ENCODE peak calls at places on chromosomes 11 and 22, in eight cellular contexts. N is stimulated activated CD4-positive, alpha-beta T cell treated with anti-CD3 and anti-CD28 coated beads, Interleukin-1b, Interleukin-23, amount 100 ng/mL, for 1 hour; D is Caki2; B is erythroblast; Y is adipocyte; F is T follicular helper cell; R is stimulated activated naive CD8-positive, alpha-beta T cell treated with anti-CD3 and anti-CD28 coated beads, Interleukin-15, Interleukin-2, amounts not matched to agents 100 U/mL and 50 U/mL, for 24 hours; C is activated CD8-positive, alpha-beta T cell treated with anti-CD3 and anti-CD28 coated beads for 36 hours. U is an unnamed sample.

GRCh38 chr22:47423266-47423665 is 660.8 kb downstream of the TBC1D22A start:
- DNase-seq in N (no peak), D (no peak), B (no peak), Y (no peak), F (no peak), R (no peak), C (no peak), U (no peak)

GRCh38 chr11:93541884-93542752 is 1.1 kb downstream of the SMCO4 start:
- DNase-seq in N (no peak), D (peak), B (peak), Y (peak), F (peak), R (peak), C (peak), U (peak)

GRCh38 chr22:24146190-24146616 is 35.1 kb upstream of the SUSD2 start:
- DNase-seq in N (no peak), D (no peak), B (no peak), Y (peak), F (no peak), R (no peak), C (peak), U (no peak)

GRCh38 chr11:58675344-58676155 is 53.1 kb downstream of the CNTF start:
- DNase-seq in N (peak), D (peak), B (peak), Y (peak), F (peak), R (peak), C (peak), U (peak)

GRCh38 chr22:26610072-26610958 is 7.5 kb downstream of the CRYBB1 start:
- DNase-seq in N (no peak), D (no peak), B (no peak), Y (peak), F (no peak), R (peak), C (peak), U (no peak)

GRCh38 chr22:36860017-36860416 is 789 bp upstream of the NCF4 start:
- DNase-seq in N (no peak), D (no peak), B (no peak), Y (no peak), F (no peak), R (no peak), C (no peak), U (no peak)

GRCh38 chr22:26535499-26535898 is 23.2 kb upstream of the TFIP11 start:
- DNase-seq in N (no peak), D (no peak), B (no peak), Y (no peak), F (no peak), R (no peak), C (no peak), U (no peak)

GRCh38 chr22:19756288-19757128 is 4.1 kb upstream of the TBX1 start:
- DNase-seq in N (peak), D (peak), B (peak), Y (peak), F (peak), R (peak), C (peak), U (no peak)

GRCh38 chr11:43975631-43976030 is 33.2 kb downstream of the C11orf96 start:
- DNase-seq in N (no peak), D (no peak), B (no peak), Y (no peak), F (no peak), R (no peak), C (no peak), U (no peak)

GRCh38 chr22:35742342-35743100 is 24.8 kb downstream of the APOL5 start:
- DNase-seq in N (no peak), D (peak), B (peak), Y (peak), F (no peak), R (no peak), C (no peak), U (no peak)

GRCh38 chr11:117414724-117415123 is 87.1 kb downstream of the CEP164 start:
- DNase-seq in N (no peak), D (no peak), B (no peak), Y (no peak), F (no peak), R (no peak), C (no peak), U (no peak)

GRCh38 chr11:64102005-64102738 is 63.7 kb downstream of the MACROD1 start:
- DNase-seq in N (no peak), D (no peak), B (no peak), Y (peak), F (no peak), R (no peak), C (no peak), U (no peak)

GRCh38 chr22:39292561-39293074 is 26.8 kb downstream of the RPL3 start:
- DNase-seq in N (no peak), D (peak), B (peak), Y (peak), F (no peak), R (peak), C (no peak), U (no peak)

GRCh38 chr11:119942583-119943338 is 195.2 kb downstream of the TRIM29 start:
- DNase-seq in N (no peak), D (no peak), B (no peak), Y (no peak), F (no peak), R (no peak), C (no peak), U (no peak)

GRCh38 chr11:78217650-78218541 is 29.2 kb downstream of the USP35 start:
- DNase-seq in N (no peak), D (no peak), B (no peak), Y (no peak), F (no peak), R (no peak), C (no peak), U (no peak)

GRCh38 chr11:122343247-122343646 is 227.2 kb upstream of the BLID start:
- DNase-seq in N (no peak), D (peak), B (no peak), Y (no peak), F (no peak), R (no peak), C (no peak), U (no peak)

GRCh38 chr11:64419818-64420485 is 61.0 kb downstream of the RPS6KA4 start:
- DNase-seq in N (no peak), D (no peak), B (no peak), Y (peak), F (no peak), R (no peak), C (no peak), U (no peak)

GRCh38 chr22:20180640-20181039 is 29.8 kb upstream of the CCDC188 start:
- DNase-seq in N (no peak), D (no peak), B (no peak), Y (no peak), F (no peak), R (no peak), C (peak), U (no peak)

GRCh38 chr22:29521526-29521925 is 32.0 kb downstream of the THOC5 start:
- DNase-seq in N (no peak), D (no peak), B (no peak), Y (no peak), F (no peak), R (no peak), C (no peak), U (no peak)

GRCh38 chr22:41001722-41002122 is 50.5 kb downstream of the RBX1 start:
- DNase-seq in N (no peak), D (peak), B (no peak), Y (peak), F (no peak), R (no peak), C (no peak), U (no peak)

GRCh38 chr22:44753189-44754042 is 1.0 kb downstream of the ARHGAP8 start:
- DNase-seq in N (no peak), D (no peak), B (no peak), Y (peak), F (no peak), R (no peak), C (no peak), U (no peak)

GRCh38 chr22:47098554-47098953 is 336.1 kb downstream of the TBC1D22A start:
- DNase-seq in N (no peak), D (no peak), B (no peak), Y (no peak), F (no peak), R (no peak), C (no peak), U (no peak)

GRCh38 chr11:93921695-93922468 is 71.5 kb upstream of the VSTM5 start:
- DNase-seq in N (no peak), D (peak), B (peak), Y (peak), F (no peak), R (peak), C (peak), U (no peak)

GRCh38 chr22:50498322-50498861 is 9.1 kb downstream of the LMF2 start:
- DNase-seq in N (peak), D (peak), B (peak), Y (peak), F (peak), R (peak), C (peak), U (no peak)

U was measured in amygdala.